ENCODE peak calls at places on chromosomes 12 and 14, in ten cellular contexts. T, J, E, W, F, K, S, Z, B and N are unnamed samples.

GRCh38 chr12:108043750-108044149 is 85.3 kb upstream of the WSCD2 start:
- DNase-seq in T (no peak), J (no peak), E (no peak), W (no peak), F (no peak), K (no peak), S (no peak), Z (no peak), B (no peak), N (no peak)

GRCh38 chr12:67508830-67509229 is 139.7 kb upstream of the DYRK2 start:
- DNase-seq in T (no peak), J (no peak), E (no peak), W (no peak), F (no peak), K (no peak), S (no peak), Z (no peak), B (no peak), N (no peak)

GRCh38 chr14:75660630-75661498 is at the start of the genes ERG28 and TTLL5:
- DNase-seq in T (peak; percentile 99), J (peak; percentile 99), E (peak; percentile 99), W (peak; percentile 99), F (peak; percentile 95), K (peak; percentile 99), S (peak; percentile 98), Z (peak; percentile 100), B (peak; percentile 98), N (peak; percentile 98)

GRCh38 chr12:122867701-122868461 is 28.0 kb downstream of the VPS37B start:
- DNase-seq in T (peak; percentile 83), J (peak; percentile 84), E (no peak), W (peak; percentile 95), F (no peak), K (no peak), S (no peak), Z (no peak), B (no peak), N (no peak)

GRCh38 chr12:8687846-8688601 is 9.8 kb upstream of the RIMKLB start:
- DNase-seq in T (no peak), J (peak; percentile 84), E (no peak), W (peak; percentile 25), F (no peak), K (peak; percentile 24), S (no peak), Z (peak; percentile 94), B (peak; percentile 79), N (peak; percentile 80)

GRCh38 chr12:123269395-123269892 is 2.2 kb downstream of the CDK2AP1 start:
- DNase-seq in T (peak; percentile 87), J (no peak), E (no peak), W (peak; percentile 71), F (peak; percentile 87), K (peak; percentile 58), S (no peak), Z (peak; percentile 73), B (peak; percentile 47), N (peak; percentile 23)

GRCh38 chr12:100553851-100554404 is 19.6 kb upstream of the GAS2L3 start:
- DNase-seq in T (no peak), J (no peak), E (no peak), W (no peak), F (no peak), K (no peak), S (no peak), Z (no peak), B (no peak), N (peak; percentile 13)

GRCh38 chr14:21385170-21385904 is 1.5 kb upstream of the SUPT16H start:
- DNase-seq in T (no peak), J (no peak), E (peak; percentile 30), W (no peak), F (no peak), K (peak; percentile 55), S (no peak), Z (no peak), B (no peak), N (no peak)

GRCh38 chr12:52186135-52186840 is 5.5 kb downstream of the KRT80 start:
- DNase-seq in T (no peak), J (peak; percentile 82), E (no peak), W (no peak), F (no peak), K (no peak), S (no peak), Z (peak; percentile 83), B (peak; percentile 68), N (no peak)

GRCh38 chr14:74906923-74907620 is 16.0 kb downstream of the RPS6KL1 start:
- DNase-seq in T (peak; percentile 55), J (no peak), E (no peak), W (no peak), F (no peak), K (no peak), S (no peak), Z (no peak), B (no peak), N (no peak)

GRCh38 chr14:92861856-92862807 is 60.8 kb upstream of the CHGA start:
- DNase-seq in T (no peak), J (peak; percentile 66), E (no peak), W (no peak), F (no peak), K (no peak), S (no peak), Z (no peak), B (no peak), N (no peak)

GRCh38 chr12:85794551-85794950 is 41.7 kb downstream of the RASSF9 start:
- DNase-seq in T (no peak), J (no peak), E (no peak), W (no peak), F (no peak), K (no peak), S (no peak), Z (no peak), B (peak; percentile 29), N (peak; percentile 55)

GRCh38 chr12:76346798-76347420 is 1.3 kb downstream of the BBS10 start:
- DNase-seq in T (no peak), J (peak; percentile 55), E (peak; percentile 37), W (no peak), F (peak; percentile 22), K (peak; percentile 66), S (peak; percentile 50), Z (peak; percentile 82), B (peak; percentile 70), N (no peak)

GRCh38 chr12:98253207-98253606 is 262.2 kb upstream of the TMPO start:
- DNase-seq in T (no peak), J (no peak), E (no peak), W (no peak), F (no peak), K (no peak), S (no peak), Z (no peak), B (no peak), N (no peak)

GRCh38 chr12:17134315-17134714 is 528.4 kb upstream of the LMO3 start:
- DNase-seq in T (no peak), J (peak; percentile 17), E (no peak), W (no peak), F (no peak), K (no peak), S (no peak), Z (no peak), B (no peak), N (no peak)

GRCh38 chr12:27707216-27707615 is 3.4 kb upstream of the MRPS35 start:
- DNase-seq in T (no peak), J (peak; percentile 78), E (no peak), W (no peak), F (no peak), K (no peak), S (no peak), Z (no peak), B (no peak), N (no peak)

GRCh38 chr14:75650253-75651058 is 10.2 kb downstream of the ERG28 start:
- DNase-seq in T (no peak), J (no peak), E (no peak), W (no peak), F (no peak), K (no peak), S (no peak), Z (no peak), B (no peak), N (no peak)

GRCh38 chr12:52878507-52879393 is 26.1 kb downstream of the KRT8 start:
- DNase-seq in T (no peak), J (peak; percentile 67), E (no peak), W (no peak), F (no peak), K (no peak), S (no peak), Z (no peak), B (no peak), N (peak; percentile 62)

GRCh38 chr14:70907996-70908917 is 998 bp downstream of the PCNX1 start:
- DNase-seq in T (peak; percentile 92), J (peak; percentile 65), E (no peak), W (peak; percentile 51), F (peak; percentile 40), K (peak; percentile 60), S (peak; percentile 19), Z (peak; percentile 70), B (peak; percentile 52), N (no peak)

GRCh38 chr14:74360163-74360562 is 11.9 kb downstream of the VRTN start:
- DNase-seq in T (no peak), J (no peak), E (no peak), W (peak; percentile 67), F (no peak), K (no peak), S (no peak), Z (no peak), B (no peak), N (no peak)

GRCh38 chr14:56855891-56856461 is 45.7 kb upstream of the OTX2 start:
- DNase-seq in T (no peak), J (no peak), E (no peak), W (no peak), F (no peak), K (no peak), S (no peak), Z (no peak), B (no peak), N (peak; percentile 43)

GRCh38 chr12:130826151-130826801 is 12.8 kb downstream of the STX2 start:
- DNase-seq in T (peak; percentile 83), J (no peak), E (no peak), W (peak; percentile 61), F (no peak), K (peak; percentile 41), S (no peak), Z (peak; percentile 59), B (peak; percentile 61), N (peak; percentile 24)
- TF ChIP-seq CTCF in T (peak; percentile 71), J (peak; percentile 46), E (peak; percentile 69), W (peak; percentile 53), F (peak; percentile 71), K (peak; percentile 56), S (peak; percentile 27), Z (peak; percentile 53), B (peak; percentile 79), N (peak; percentile 67)

GRCh38 chr12:128729628-128730121 is 94.1 kb downstream of the SLC15A4 start:
- DNase-seq in T (no peak), J (peak; percentile 2), E (no peak), W (no peak), F (no peak), K (no peak), S (no peak), Z (no peak), B (no peak), N (no peak)
- H3K4me3 ChIP-seq in T (no peak overlapping the region), J (no peak overlapping the region), E (no peak overlapping the region), W (no peak overlapping the region), F (no peak overlapping the region), K (no peak overlapping the region), S (no peak overlapping the region), Z (no peak overlapping the region), B (no peak overlapping the region), N (no peak overlapping the region)

GRCh38 chr14:60640859-60641721 is 8.2 kb downstream of the SIX1 start:
- DNase-seq in T (no peak), J (no peak), E (no peak), W (no peak), F (no peak), K (no peak), S (no peak), Z (no peak), B (no peak), N (no peak)
- TF ChIP-seq CTCF in T (no peak), J (no peak), E (no peak), W (no peak), F (no peak), K (no peak), S (no peak), Z (no peak), B (no peak), N (no peak)

GRCh38 chr14:65574611-65575010 is 162.1 kb downstream of the FUT8 start:
- DNase-seq in T (no peak), J (no peak), E (no peak), W (no peak), F (no peak), K (no peak), S (no peak), Z (no peak), B (no peak), N (peak; percentile 32)
- H3K4me3 ChIP-seq in T (no peak overlapping the region), J (no peak overlapping the region), E (no peak overlapping the region), W (no peak overlapping the region), F (no peak overlapping the region), K (no peak overlapping the region), S (no peak overlapping the region), Z (no peak overlapping the region), B (no peak overlapping the region), N (no peak overlapping the region)